ENCODE peak calls at places on chromosomes 16 and 17, in six cellular contexts. R, L, K, O, J and H are unnamed samples. For H3K27me3, H3K9me3 and H3K4me1, the result is how much of the 10 kb centered on the place peaks cover.

GRCh38 chr17:40663252-40663651 is 1.7 kb downstream of the KRT222 start:
- DNase-seq in J (no peak), R (no peak), K (no peak), O (no peak), L (no peak), H (no peak)

GRCh38 chr17:50102164-50102991 is 7.2 kb downstream of the PDK2 start:
- DNase-seq in O (no peak), K (peak), J (no peak), R (no peak), L (peak), H (peak)

GRCh38 chr16:2147981-2148671 is at the start of gene RAB26:
- DNase-seq in L (peak), K (peak), J (no peak), O (peak), R (no peak), H (peak)

GRCh38 chr17:2624292-2624731 is 30.9 kb downstream of the PAFAH1B1 start:
- DNase-seq in K (no peak), O (no peak), R (no peak), L (no peak), J (no peak), H (no peak)

GRCh38 chr16:84111481-84111880 is 5.3 kb downstream of the MBTPS1 start:
- DNase-seq in K (no peak), R (no peak), O (no peak), L (no peak), J (no peak), H (no peak)

GRCh38 chr16:87041732-87042131 is 275.5 kb downstream of the C16orf95 start:
- DNase-seq in L (no peak), J (no peak), R (no peak), O (no peak), K (no peak), H (no peak)

GRCh38 chr16:56960681-56961281 is 969 bp upstream of the CETP start:
- DNase-seq in K (no peak), O (no peak), J (no peak), R (no peak), L (no peak), H (no peak)

GRCh38 chr16:29147710-29148425 is 163.0 kb downstream of the LAT start:
- DNase-seq in O (no peak), J (no peak), L (no peak), K (no peak), R (no peak), H (no peak)

GRCh38 chr17:41100081-41100480 is 1.9 kb downstream of the KRTAP4-16 start:
- DNase-seq in K (no peak), R (no peak), O (no peak), J (no peak), L (no peak), H (no peak)

GRCh38 chr16:84055366-84055765 is 12.8 kb upstream of the SLC38A8 start:
- DNase-seq in L (peak), J (no peak), R (no peak), K (no peak), O (no peak), H (no peak)

GRCh38 chr17:57918017-57918895 is 37.0 kb downstream of the CUEDC1 start:
- DNase-seq in R (no peak), O (no peak), K (no peak), L (no peak), J (no peak), H (no peak)

GRCh38 chr17:973053-973452 is 6.5 kb downstream of the NXN start:
- DNase-seq in L (no peak), O (no peak), J (no peak), K (no peak), R (peak), H (no peak)

GRCh38 chr16:10846213-10846998 is 27.8 kb upstream of the TVP23A start:
- DNase-seq in L (no peak), O (no peak), J (no peak), K (no peak), R (no peak), H (no peak)

GRCh38 chr17:30905742-30906100 is 317 bp downstream of the TEFM start:
- DNase-seq in J (no peak), R (peak), K (no peak), O (no peak), L (no peak), H (no peak)

GRCh38 chr16:19430345-19430744 is 12.7 kb downstream of the TMC5 start:
- DNase-seq in R (no peak), O (no peak), K (no peak), J (no peak), L (no peak), H (no peak)

GRCh38 chr17:20986767-20987510 is 55.9 kb downstream of the USP22 start:
- DNase-seq in R (no peak), L (no peak), J (no peak), O (no peak), K (no peak), H (no peak)

GRCh38 chr16:57115148-57115503 is 22.7 kb downstream of the CPNE2 start:
- DNase-seq in O (no peak), K (no peak), L (no peak), J (no peak), R (no peak), H (no peak)

GRCh38 chr16:67752641-67753040 is 33.5 kb upstream of the GFOD2 start:
- DNase-seq in L (no peak), K (no peak), O (no peak), R (no peak), J (no peak), H (no peak)

GRCh38 chr16:80274576-80275191 is 266.1 kb upstream of the DYNLRB2 start:
- DNase-seq in J (no peak), L (no peak), R (no peak), O (no peak), K (no peak), H (no peak)

GRCh38 chr17:62696726-62697490 is 69.4 kb downstream of the MRC2 start:
- DNase-seq in L (no peak), R (no peak), J (no peak), K (no peak), O (no peak), H (no peak)

GRCh38 chr16:24993722-24994686 is 21.2 kb downstream of the ARHGAP17 start:
- DNase-seq in L (no peak), R (peak), O (no peak), K (no peak), J (no peak), H (no peak)

GRCh38 chr16:30948956-30949654 is at the start of gene ORAI3:
- DNase-seq in O (peak), K (peak), R (no peak), J (no peak), L (peak), H (peak)

GRCh38 chr17:20010886-20011402 is 1.8 kb downstream of the SPECC1 start:
- DNase-seq in R (no peak), J (no peak), K (no peak), O (no peak), L (no peak), H (no peak)

GRCh38 chr16:74449470-74449869 is 28.2 kb upstream of the CLEC18B start:
- DNase-seq in O (peak), K (peak), L (no peak), R (peak), J (no peak), H (peak)

GRCh38 chr17:68290268-68290954 is 516 bp downstream of the SLC16A6 start:
- DNase-seq in K (peak), L (peak), R (no peak), O (no peak), J (no peak), H (no peak)

GRCh38 chr16:17784073-17784472 is 313.3 kb upstream of the XYLT1 start:
- DNase-seq in J (no peak), R (no peak), O (no peak), L (no peak), K (no peak), H (no peak)

GRCh38 chr16:67415872-67416793 is at the start of gene ZDHHC1:
- DNase-seq in O (no peak), J (no peak), L (peak), R (no peak), K (peak), H (no peak)

GRCh38 chr17:11094377-11094776 is 146.6 kb upstream of the SHISA6 start:
- DNase-seq in J (no peak), L (no peak), R (no peak), K (no peak), O (no peak), H (no peak)

GRCh38 chr16:77299395-77299794 is 100.2 kb downstream of the SYCE1L start:
- DNase-seq in L (no peak), K (no peak), R (no peak), O (no peak), J (no peak), H (no peak)

GRCh38 chr17:79294459-79295071 is 219.9 kb downstream of the ENGASE start:
- DNase-seq in O (no peak), R (no peak), K (peak), L (peak), J (peak), H (no peak)

GRCh38 chr17:7855643-7856080 is 796 bp downstream of the TMEM88 start:
- DNase-seq in L (peak), K (no peak), O (peak), J (no peak), R (no peak), H (no peak)

GRCh38 chr16:72689851-72690250 is 358.1 kb downstream of the ZFHX3 start:
- DNase-seq in J (no peak), O (no peak), R (no peak), K (no peak), L (no peak), H (no peak)

GRCh38 chr16:84608281-84608680 is 9.6 kb downstream of the COTL1 start:
- DNase-seq in K (no peak), J (no peak), L (no peak), R (no peak), O (no peak), H (no peak)

GRCh38 chr17:46782250-46782953 is 36.1 kb downstream of the WNT3 start:
- DNase-seq in K (no peak), L (no peak), R (no peak), J (no peak), O (no peak), H (no peak)

GRCh38 chr16:55822280-55822810 is 10.6 kb downstream of the CES1 start:
- DNase-seq in R (no peak), J (no peak), O (no peak), K (no peak), L (no peak), H (no peak)

DNA sequence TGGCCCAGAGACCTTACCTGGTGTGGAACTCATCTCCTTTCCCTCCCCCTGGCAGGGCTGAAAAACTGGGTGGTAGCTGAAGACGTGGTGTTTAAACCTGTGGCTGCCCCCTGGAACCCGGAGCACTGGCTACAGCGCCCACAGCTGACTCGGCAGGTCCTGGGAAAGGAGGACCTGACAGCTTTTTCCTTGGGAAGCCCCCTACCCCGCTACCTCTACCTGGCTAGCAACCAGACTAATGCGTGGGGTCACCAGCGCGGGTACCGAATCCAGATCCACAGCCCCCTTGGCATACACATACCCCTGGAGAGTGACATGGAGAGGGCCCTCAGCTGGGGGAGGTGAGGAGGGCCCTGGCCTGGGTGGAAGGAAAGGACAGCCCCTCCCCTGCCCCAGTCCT is 2.0 kb upstream of the AOC3 start:
- DNase-seq in L (no peak), K (no peak), J (no peak), O (no peak), R (no peak), H (no peak)
- H3K27me3 ChIP-seq in L (under half), K (under half), J (under half), O (under half), R (under half), H (under half)

GRCh38 chr17:72876413-72876812 is 216.1 kb downstream of the SLC39A11 start:
- DNase-seq in R (no peak), J (no peak), K (no peak), O (no peak), L (no peak), H (no peak)
- H3K9me3 ChIP-seq in R (under half), J (under half), K (under half), O (half or more), L (under half), H (under half)

DNA sequence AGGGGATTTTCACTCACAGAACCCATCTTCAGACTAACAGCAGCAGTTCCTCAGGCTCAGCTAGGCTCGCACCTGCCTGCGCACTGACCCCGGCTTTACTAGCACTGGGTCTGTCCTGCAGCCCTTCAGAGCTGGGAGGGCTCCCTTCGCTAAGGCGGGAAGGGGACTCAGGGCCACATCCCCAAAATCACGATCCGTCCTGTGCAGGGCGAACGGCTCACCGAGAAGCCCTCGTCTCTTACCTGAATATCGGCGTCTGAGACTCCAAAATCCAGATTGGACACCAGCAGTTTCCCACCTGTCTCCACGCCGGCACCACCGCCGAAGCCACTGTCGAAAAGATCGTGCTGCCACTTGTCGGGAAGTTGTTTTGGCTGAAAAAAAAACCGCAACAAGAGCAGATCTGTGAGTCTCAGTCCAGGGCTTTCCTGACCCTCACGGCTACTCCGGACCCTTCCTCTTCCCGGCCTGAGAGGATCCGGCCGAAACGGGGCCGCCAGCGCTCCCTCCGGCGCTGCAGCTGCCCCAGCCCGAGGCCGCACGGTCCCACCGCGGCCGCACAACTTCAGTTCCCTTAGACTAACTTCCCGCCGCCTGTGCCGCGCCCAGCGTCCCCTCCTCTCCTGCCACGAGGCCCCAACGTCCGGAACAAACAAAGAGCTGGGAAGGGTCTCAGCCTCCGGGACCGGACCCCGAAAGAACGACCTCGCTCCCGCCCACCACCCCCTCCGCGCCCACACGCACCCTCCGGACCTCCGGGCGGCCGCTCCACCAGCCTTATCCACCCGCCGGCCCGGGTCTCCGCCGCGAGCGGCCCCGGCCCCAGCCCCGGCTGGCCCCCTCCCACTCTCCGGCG is 711 bp downstream of the ALYREF start:
- DNase-seq in L (no peak), O (no peak), K (no peak), R (no peak), J (no peak), H (no peak)
- H3K4me1 ChIP-seq in L (under half), O (under half), K (under half), R (under half), J (under half), H (under half)

DNA sequence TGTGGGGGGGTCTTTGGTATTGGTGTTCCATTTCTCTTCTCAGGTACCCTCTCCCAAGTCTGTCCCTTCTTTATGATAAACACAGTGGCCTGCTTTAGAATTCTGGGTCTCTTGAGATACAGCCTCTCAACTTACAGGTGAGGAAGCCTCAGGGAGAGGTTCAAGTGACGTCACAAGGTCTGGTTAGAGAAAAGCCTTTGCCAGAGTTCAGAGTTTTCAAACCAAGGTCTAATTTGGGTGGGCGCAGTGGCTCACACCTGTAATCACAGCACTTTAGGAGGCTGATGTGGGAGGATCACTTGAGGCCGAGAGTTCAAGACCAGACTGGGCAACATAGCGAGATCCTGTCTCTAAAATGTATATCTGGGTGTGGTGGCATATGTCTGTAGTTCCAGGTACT is 2.1 kb downstream of the IRF8 start:
- DNase-seq in K (no peak), J (no peak), R (no peak), L (no peak), O (no peak), H (no peak)
- H3K27me3 ChIP-seq in K (under half), J (under half), R (under half), L (half or more), O (under half), H (under half)